ENCODE peak calls at places on chromosomes 12 and 14, in five cellular contexts. One of them, this sample, is unnamed.

GRCh38 chr12:51955702-51956101 is 4.2 kb downstream of the ACVR1B start:
- DNase-seq in psoas muscle: no peak
- DNase-seq in mesothelial cell of epicardium: no peak
- DNase-seq in H9: peak; percentile 9
- DNase-seq in dorsolateral prefrontal cortex: no peak
- DNase-seq in this sample: no peak

GRCh38 chr14:105393151-105393550 is 5.2 kb upstream of the TEX22 start:
- DNase-seq in H9: no peak
- DNase-seq in dorsolateral prefrontal cortex: no peak
- DNase-seq in mesothelial cell of epicardium: no peak
- DNase-seq in psoas muscle: no peak
- DNase-seq in this sample: no peak

GRCh38 chr12:44875954-44876553 is at the start of gene NELL2:
- DNase-seq in H9: peak; percentile 92
- DNase-seq in dorsolateral prefrontal cortex: peak; percentile 80
- DNase-seq in mesothelial cell of epicardium: peak; percentile 47
- DNase-seq in psoas muscle: peak; percentile 37
- DNase-seq in this sample: no peak

GRCh38 chr14:93566065-93566693 is 135.4 kb downstream of the UNC79 start:
- DNase-seq in H9: no peak
- DNase-seq in psoas muscle: no peak
- DNase-seq in dorsolateral prefrontal cortex: no peak
- DNase-seq in mesothelial cell of epicardium: no peak
- DNase-seq in this sample: no peak

GRCh38 chr12:115149279-115149678 is 465.3 kb upstream of the TBX3 start:
- DNase-seq in mesothelial cell of epicardium: no peak
- DNase-seq in H9: no peak
- DNase-seq in psoas muscle: no peak
- DNase-seq in dorsolateral prefrontal cortex: no peak
- DNase-seq in this sample: no peak

GRCh38 chr14:86574026-86574777 is 1044.3 kb downstream of the FLRT2 start:
- DNase-seq in psoas muscle: no peak
- DNase-seq in dorsolateral prefrontal cortex: no peak
- DNase-seq in H9: no peak
- DNase-seq in mesothelial cell of epicardium: no peak
- DNase-seq in this sample: no peak

GRCh38 chr12:74105434-74105833 is 432.2 kb upstream of the ATXN7L3B start:
- DNase-seq in H9: no peak
- DNase-seq in dorsolateral prefrontal cortex: no peak
- DNase-seq in psoas muscle: no peak
- DNase-seq in mesothelial cell of epicardium: no peak
- DNase-seq in this sample: no peak

GRCh38 chr12:4934651-4935050 is 24.9 kb downstream of the KCNA1 start:
- DNase-seq in psoas muscle: no peak
- DNase-seq in dorsolateral prefrontal cortex: no peak
- DNase-seq in mesothelial cell of epicardium: no peak
- DNase-seq in H9: no peak
- DNase-seq in this sample: no peak

GRCh38 chr12:124527861-124528561 is 39.4 kb downstream of the NCOR2 start:
- DNase-seq in dorsolateral prefrontal cortex: no peak
- DNase-seq in mesothelial cell of epicardium: no peak
- DNase-seq in psoas muscle: no peak
- DNase-seq in H9: no peak
- DNase-seq in this sample: no peak

GRCh38 chr12:15982071-15982470 is 70.9 kb downstream of the DERA start:
- DNase-seq in dorsolateral prefrontal cortex: no peak
- DNase-seq in psoas muscle: no peak
- DNase-seq in H9: no peak
- DNase-seq in mesothelial cell of epicardium: no peak
- DNase-seq in this sample: no peak

GRCh38 chr12:48128800-48129199 is 9.6 kb downstream of the PFKM start:
- DNase-seq in mesothelial cell of epicardium: no peak
- DNase-seq in H9: no peak
- DNase-seq in dorsolateral prefrontal cortex: no peak
- DNase-seq in psoas muscle: no peak
- DNase-seq in this sample: no peak

GRCh38 chr12:39272934-39273770 is 169.8 kb downstream of the KIF21A start:
- DNase-seq in mesothelial cell of epicardium: no peak
- DNase-seq in psoas muscle: no peak
- DNase-seq in H9: no peak
- DNase-seq in dorsolateral prefrontal cortex: no peak
- DNase-seq in this sample: no peak

GRCh38 chr12:53653595-53653994 is 22.3 kb downstream of the ATP5MC2 start:
- DNase-seq in mesothelial cell of epicardium: no peak
- DNase-seq in psoas muscle: no peak
- DNase-seq in H9: no peak
- DNase-seq in dorsolateral prefrontal cortex: no peak
- DNase-seq in this sample: no peak

GRCh38 chr14:76904100-76904739 is 78.0 kb downstream of the LRRC74A start:
- DNase-seq in psoas muscle: peak; percentile 46
- DNase-seq in mesothelial cell of epicardium: no peak
- DNase-seq in H9: no peak
- DNase-seq in dorsolateral prefrontal cortex: no peak
- DNase-seq in this sample: no peak

GRCh38 chr14:58488550-58488949 is 61.0 kb downstream of the KIAA0586 start:
- DNase-seq in H9: no peak
- DNase-seq in dorsolateral prefrontal cortex: no peak
- DNase-seq in psoas muscle: no peak
- DNase-seq in mesothelial cell of epicardium: no peak
- DNase-seq in this sample: no peak

GRCh38 chr14:90740081-90740480 is 76.1 kb downstream of the TTC7B start:
- DNase-seq in H9: no peak
- DNase-seq in mesothelial cell of epicardium: no peak
- DNase-seq in dorsolateral prefrontal cortex: no peak
- DNase-seq in psoas muscle: no peak
- DNase-seq in this sample: no peak

GRCh38 chr14:81323094-81323493 is 77.0 kb downstream of the STON2 start:
- DNase-seq in mesothelial cell of epicardium: no peak
- DNase-seq in H9: no peak
- DNase-seq in dorsolateral prefrontal cortex: no peak
- DNase-seq in psoas muscle: no peak
- DNase-seq in this sample: no peak

GRCh38 chr12:19764408-19764807 is 325.1 kb downstream of the AEBP2 start:
- DNase-seq in dorsolateral prefrontal cortex: no peak
- DNase-seq in H9: no peak
- DNase-seq in psoas muscle: no peak
- DNase-seq in mesothelial cell of epicardium: no peak
- DNase-seq in this sample: no peak

GRCh38 chr14:99323603-99324185 is 51.7 kb upstream of the BCL11B start:
- DNase-seq in dorsolateral prefrontal cortex: no peak
- DNase-seq in H9: no peak
- DNase-seq in mesothelial cell of epicardium: no peak
- DNase-seq in psoas muscle: no peak
- DNase-seq in this sample: no peak

GRCh38 chr12:526089-526488 is 66.3 kb downstream of the B4GALNT3 start:
- DNase-seq in H9: no peak
- DNase-seq in psoas muscle: no peak
- DNase-seq in dorsolateral prefrontal cortex: no peak
- DNase-seq in mesothelial cell of epicardium: no peak
- DNase-seq in this sample: no peak

DNA sequence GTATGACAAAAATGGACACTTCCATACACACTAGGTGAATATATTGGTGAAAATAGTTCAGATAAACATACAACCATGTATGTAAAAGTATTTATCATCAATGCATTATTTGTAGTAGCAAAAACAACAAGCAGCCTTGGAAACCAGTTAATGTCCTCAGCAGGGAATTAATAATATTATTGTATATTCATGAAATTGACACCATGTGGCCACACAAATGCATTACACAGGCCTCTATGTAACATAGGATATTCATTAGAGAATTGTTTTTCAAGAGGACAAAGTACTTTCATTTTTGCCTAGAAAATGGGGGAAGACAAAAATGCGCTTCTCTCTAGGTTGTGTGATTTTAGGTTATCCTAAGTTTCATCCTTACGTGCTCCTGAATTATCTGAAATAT is 24.3 kb downstream of the SPRING1 start:
- DNase-seq in H9: no peak
- DNase-seq in dorsolateral prefrontal cortex: no peak
- DNase-seq in psoas muscle: no peak
- DNase-seq in mesothelial cell of epicardium: no peak
- DNase-seq in this sample: no peak
- TF ChIP-seq CTCF in H9: no peak
- TF ChIP-seq CTCF in dorsolateral prefrontal cortex: no peak
- TF ChIP-seq CTCF in psoas muscle: no peak
- TF ChIP-seq CTCF in mesothelial cell of epicardium: no peak
- TF ChIP-seq CTCF in this sample: no peak

DNA sequence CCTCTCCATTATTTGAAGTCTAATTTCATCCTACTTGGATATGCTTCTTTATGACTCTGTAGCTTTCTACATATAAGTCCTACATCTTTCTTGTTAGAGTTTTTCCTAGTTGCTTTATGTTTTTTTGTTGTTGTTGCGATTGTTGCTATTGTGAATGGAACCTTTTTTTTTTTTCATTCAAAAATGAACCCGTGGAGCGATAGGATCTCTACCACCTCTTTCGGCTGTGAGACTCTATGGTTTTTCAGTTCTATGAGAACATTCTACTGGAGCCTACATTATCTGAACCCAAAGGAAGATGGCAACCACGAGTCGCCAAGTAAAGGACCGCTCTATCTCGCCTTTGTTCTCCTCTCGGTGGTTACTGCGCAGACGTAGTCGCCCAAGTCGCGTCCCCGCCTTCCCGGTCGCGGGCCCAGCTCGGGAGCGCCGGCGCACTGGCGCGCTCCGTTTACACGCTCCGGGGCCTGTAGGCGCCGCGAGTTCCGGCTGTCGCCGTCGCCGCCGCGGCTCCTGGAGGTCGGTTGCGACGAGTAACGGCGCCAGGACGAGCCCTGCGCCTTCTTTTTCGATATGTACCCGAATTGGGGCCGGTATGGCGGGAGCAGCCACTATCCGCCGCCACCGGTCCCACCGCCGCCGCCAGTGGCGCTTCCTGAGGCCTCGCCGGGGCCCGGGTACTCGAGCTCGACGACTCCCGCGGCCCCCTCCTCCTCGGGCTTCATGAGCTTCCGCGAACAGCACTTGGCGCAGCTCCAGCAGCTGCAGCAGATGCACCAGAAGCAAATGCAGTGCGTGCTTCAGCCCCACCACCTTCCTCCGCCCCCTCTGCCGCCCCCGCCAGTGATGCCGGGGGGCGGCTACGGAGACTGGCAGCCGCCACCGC is at the start of gene YLPM1:
- DNase-seq in psoas muscle: peak; percentile 90
- DNase-seq in dorsolateral prefrontal cortex: peak; percentile 91
- DNase-seq in H9: peak; percentile 93
- DNase-seq in mesothelial cell of epicardium: peak; percentile 92
- DNase-seq in this sample: peak; percentile 86
- TF ChIP-seq CTCF in psoas muscle: peak; percentile 43
- TF ChIP-seq CTCF in dorsolateral prefrontal cortex: peak; percentile 78
- TF ChIP-seq CTCF in H9: peak; percentile 67
- TF ChIP-seq CTCF in mesothelial cell of epicardium: no peak
- TF ChIP-seq CTCF in this sample: no peak

DNA sequence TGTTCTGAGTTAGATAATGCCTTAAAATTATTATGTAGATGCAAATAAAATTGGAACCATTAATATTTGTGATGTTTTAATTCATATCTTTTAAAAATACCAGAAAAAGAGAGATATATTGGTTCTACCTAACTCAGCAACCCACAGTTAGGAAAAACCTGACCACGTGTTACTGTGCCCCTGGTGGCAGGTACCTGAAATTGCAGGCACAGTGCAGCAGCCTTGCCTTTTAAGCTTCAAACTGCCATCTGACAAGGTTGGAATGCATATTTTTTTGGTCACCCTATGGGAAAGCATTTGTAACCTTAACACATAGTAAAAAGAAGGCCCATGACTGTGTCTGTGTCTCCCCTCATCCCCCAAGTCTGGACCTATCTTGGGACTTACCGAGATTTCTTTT is 109.4 kb upstream of the NOS1 start:
- DNase-seq in mesothelial cell of epicardium: no peak
- DNase-seq in dorsolateral prefrontal cortex: no peak
- DNase-seq in psoas muscle: no peak
- DNase-seq in H9: no peak
- DNase-seq in this sample: no peak
- TF ChIP-seq CTCF in mesothelial cell of epicardium: peak; percentile 61
- TF ChIP-seq CTCF in dorsolateral prefrontal cortex: no peak
- TF ChIP-seq CTCF in psoas muscle: peak; percentile 39
- TF ChIP-seq CTCF in H9: peak; percentile 82
- TF ChIP-seq CTCF in this sample: no peak

DNA sequence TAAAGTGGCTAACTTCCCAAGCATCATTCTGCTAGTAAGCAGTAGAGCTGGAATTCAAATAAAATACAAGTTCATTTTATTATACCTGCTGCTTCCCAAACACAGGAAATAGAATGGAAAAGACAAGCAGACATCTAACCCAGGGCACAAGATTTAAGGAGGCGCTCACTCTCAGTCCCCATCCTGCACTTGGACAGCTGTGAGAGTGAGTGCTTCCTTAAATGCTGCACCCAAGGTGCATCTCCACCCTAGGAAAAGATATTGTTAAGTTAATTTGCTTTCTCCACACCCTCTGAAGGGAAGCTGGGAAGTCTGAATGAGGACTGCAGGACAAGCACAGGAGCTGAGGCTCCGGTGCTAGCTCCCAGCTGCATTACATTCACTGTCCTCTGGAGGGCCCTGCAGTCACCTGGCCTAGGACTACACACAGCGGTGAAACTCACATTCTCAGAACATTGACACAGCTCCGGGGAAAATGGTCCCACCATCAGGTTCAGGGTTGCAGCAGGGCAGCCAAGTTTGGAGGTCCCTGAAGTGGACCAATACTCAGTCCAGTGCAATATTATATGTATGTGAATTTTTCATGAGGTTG is 14.2 kb downstream of the HEBP1 start:
- DNase-seq in psoas muscle: no peak
- DNase-seq in mesothelial cell of epicardium: no peak
- DNase-seq in H9: peak; percentile 88
- DNase-seq in dorsolateral prefrontal cortex: no peak
- DNase-seq in this sample: no peak
- TF ChIP-seq CTCF in psoas muscle: peak; percentile 35
- TF ChIP-seq CTCF in mesothelial cell of epicardium: peak; percentile 38
- TF ChIP-seq CTCF in H9: peak; percentile 83
- TF ChIP-seq CTCF in dorsolateral prefrontal cortex: peak; percentile 40
- TF ChIP-seq CTCF in this sample: no peak

DNA sequence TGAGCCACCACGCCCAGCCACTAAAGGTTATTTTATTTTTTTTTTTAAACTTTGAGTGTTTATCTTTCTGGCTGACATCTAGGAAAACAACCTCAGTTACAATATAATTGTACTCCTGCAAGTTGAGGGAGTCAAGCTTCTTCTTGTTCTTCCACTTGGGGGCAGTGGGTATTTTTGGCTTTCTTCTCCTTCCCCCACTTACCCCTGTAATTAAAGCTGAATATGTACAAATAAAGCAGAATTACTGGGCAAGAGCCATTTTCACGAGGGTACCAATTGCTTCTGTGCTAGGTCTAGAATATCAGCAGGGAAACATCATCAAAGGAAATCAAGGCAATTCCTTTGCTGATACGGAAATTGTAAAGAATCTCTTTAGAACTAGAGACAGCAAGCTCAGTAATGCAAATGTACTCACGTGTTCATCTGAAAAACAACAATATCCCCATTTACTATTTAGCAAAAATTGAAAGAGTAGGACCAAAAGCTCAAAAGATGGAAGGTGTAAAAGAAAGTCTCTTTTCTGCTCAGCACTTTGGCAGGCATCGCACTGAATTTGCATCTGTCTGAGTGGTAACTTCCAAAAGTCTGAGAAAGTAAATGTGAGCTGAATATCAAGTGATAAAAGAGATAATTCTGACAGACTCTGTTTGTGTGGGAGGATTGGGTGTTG is 72.8 kb downstream of the TAOK3 start:
- DNase-seq in dorsolateral prefrontal cortex: no peak
- DNase-seq in H9: no peak
- DNase-seq in mesothelial cell of epicardium: no peak
- DNase-seq in psoas muscle: no peak
- DNase-seq in this sample: no peak
- TF ChIP-seq CTCF in dorsolateral prefrontal cortex: peak; percentile 31
- TF ChIP-seq CTCF in H9: no peak
- TF ChIP-seq CTCF in mesothelial cell of epicardium: no peak
- TF ChIP-seq CTCF in psoas muscle: no peak
- TF ChIP-seq CTCF in this sample: no peak

This sample was measured in activated B cell treated with CpG ODN at 0.5 μM for 24 hours.